ENCODE peak calls at places on chromosomes 6 and 20, in four cellular contexts. B is activated CD4-positive, alpha-beta T cell treated with anti-CD3 and anti-CD28 coated beads, Interleukin-2, amount 10 ng/mL, durations not matched to agents 7 days and 5 days; F is A172; P is activated CD8-positive, alpha-beta memory T cell treated with anti-CD3 and anti-CD28 coated beads for 48 hours. M is an unnamed sample.

GRCh38 chr6:1767481-1768246 is 157.9 kb downstream of the FOXC1 start:
- DNase-seq in B (no peak), F (no peak), P (no peak), M (peak)

GRCh38 chr6:53929340-53930120 is 134.7 kb downstream of the LRRC1 start:
- DNase-seq in B (no peak), F (no peak), P (no peak), M (no peak)

GRCh38 chr6:47000842-47001241 is 41.3 kb downstream of the ADGRF1 start:
- DNase-seq in B (no peak), F (no peak), P (no peak), M (peak)

GRCh38 chr6:75673885-75674284 is 72.2 kb downstream of the SENP6 start:
- DNase-seq in B (no peak), F (no peak), P (no peak), M (no peak)

GRCh38 chr6:46221221-46221793 is 50.5 kb upstream of the ENPP5 start:
- DNase-seq in B (peak), F (peak), P (no peak), M (peak)

GRCh38 chr6:2081155-2082138 is 164.0 kb downstream of the GMDS start:
- DNase-seq in B (peak), F (no peak), P (peak), M (no peak)

GRCh38 chr6:139738801-139739490 is 364.5 kb upstream of the CITED2 start:
- DNase-seq in B (no peak), F (no peak), P (no peak), M (no peak)

GRCh38 chr6:47524136-47524840 is 46.7 kb downstream of the CD2AP start:
- DNase-seq in B (no peak), F (no peak), P (no peak), M (no peak)

GRCh38 chr20:50121858-50122271 is 8.9 kb upstream of the UBE2V1 start:
- DNase-seq in B (no peak), F (peak), P (no peak), M (peak)

GRCh38 chr6:72554203-72554564 is 67.7 kb upstream of the KCNQ5 start:
- DNase-seq in B (no peak), F (peak), P (no peak), M (peak)

GRCh38 chr20:47351643-47352331 is 4.7 kb downstream of the ZMYND8 start:
- DNase-seq in B (no peak), F (peak), P (no peak), M (no peak)

GRCh38 chr6:40907198-40907701 is 131.8 kb downstream of the UNC5CL start:
- DNase-seq in B (no peak), F (peak), P (no peak), M (peak)

GRCh38 chr20:24699321-24700165 is 230.1 kb downstream of the SYNDIG1 start:
- DNase-seq in B (no peak), F (no peak), P (no peak), M (no peak)

GRCh38 chr6:79570129-79570801 is 33.0 kb upstream of the LCA5 start:
- DNase-seq in B (no peak), F (peak), P (no peak), M (peak)

GRCh38 chr20:34363062-34364012 is at the start of gene ITCH:
- DNase-seq in B (peak), F (peak), P (peak), M (peak)

GRCh38 chr20:23206995-23207394 is 120.9 kb upstream of the CD93 start:
- DNase-seq in B (no peak), F (no peak), P (no peak), M (no peak)

GRCh38 chr6:167698540-167698939 is 128.2 kb upstream of the AFDN start:
- DNase-seq in B (no peak), F (no peak), P (no peak), M (no peak)

GRCh38 chr6:40912158-40912946 is 126.7 kb downstream of the UNC5CL start:
- DNase-seq in B (peak), F (no peak), P (no peak), M (peak)

GRCh38 chr6:142883011-142883410 is 62.0 kb downstream of the HIVEP2 start:
- DNase-seq in B (no peak), F (no peak), P (no peak), M (no peak)

GRCh38 chr6:144585217-144585814 is 300.2 kb downstream of the UTRN start:
- DNase-seq in B (peak), F (peak), P (no peak), M (peak)